ENCODE peak calls at places on chromosomes 7 and 10, in nine cellular contexts. R is cardiac muscle cell, U is mammary epithelial cell, B is BJ, T is right atrium auricular region, V is tibial artery, K is vagina, F is thyroid gland, P is body of pancreas. O is an unnamed sample.

GRCh38 chr10:3652886-3653285 is 132.1 kb downstream of the KLF6 start:
- DNase-seq in V (no peak), K (no peak), R (no peak), U (no peak), B (no peak), T (no peak), F (no peak), P (no peak), O (no peak)

GRCh38 chr7:74569501-74570075 is 87.9 kb upstream of the GTF2I start:
- DNase-seq in R (no peak), F (no peak), K (no peak), V (no peak), U (no peak), P (no peak), B (no peak), T (no peak), O (no peak)

GRCh38 chr10:103859161-103860141 is 4.1 kb upstream of the SH3PXD2A start:
- DNase-seq in K (no peak), V (peak; percentile 73), U (peak; percentile 69), P (peak; percentile 70), F (peak; percentile 52), T (no peak), B (no peak), R (peak; percentile 80), O (no peak)

GRCh38 chr10:131437556-131438465 is 126.3 kb upstream of the TCERG1L start:
- DNase-seq in V (no peak), R (no peak), B (no peak), U (no peak), P (no peak), T (no peak), F (no peak), K (no peak), O (no peak)

GRCh38 chr10:69049564-69049955 is 38.3 kb upstream of the SRGN start:
- DNase-seq in F (no peak), B (no peak), P (no peak), V (no peak), U (no peak), R (no peak), T (no peak), K (no peak), O (no peak)

GRCh38 chr7:35758421-35758820 is 42.4 kb upstream of the SEPTIN7 start:
- DNase-seq in P (no peak), R (peak; percentile 39), U (no peak), F (no peak), T (no peak), V (no peak), K (no peak), B (no peak), O (no peak)

GRCh38 chr10:89550509-89550908 is 15.1 kb upstream of the SLC16A12 start:
- DNase-seq in K (no peak), B (no peak), F (no peak), V (no peak), P (peak; percentile 61), R (peak; percentile 48), U (no peak), T (no peak), O (no peak)

GRCh38 chr7:155119801-155120382 is 49.8 kb downstream of the HTR5A start:
- DNase-seq in R (no peak), P (no peak), U (no peak), F (no peak), B (no peak), K (no peak), T (no peak), V (no peak), O (no peak)

GRCh38 chr10:122379041-122379440 is 4.5 kb downstream of the PLEKHA1 start:
- DNase-seq in R (no peak), T (no peak), K (no peak), U (no peak), V (no peak), F (no peak), P (no peak), B (no peak), O (no peak)

GRCh38 chr7:30625283-30625682 is 30.6 kb downstream of the GARS1 start:
- DNase-seq in V (no peak), U (no peak), F (no peak), K (no peak), T (no peak), B (no peak), R (no peak), P (no peak), O (no peak)

GRCh38 chr10:6607187-6607586 is 27.1 kb upstream of the PRKCQ start:
- DNase-seq in F (no peak), K (no peak), R (no peak), B (no peak), U (no peak), T (no peak), V (no peak), P (no peak), O (no peak)

GRCh38 chr7:132687981-132688383 is 111.7 kb upstream of the PLXNA4 start:
- DNase-seq in T (no peak), U (no peak), P (no peak), K (no peak), V (no peak), F (no peak), B (no peak), R (no peak), O (no peak)

GRCh38 chr7:147997636-147998035 is 592.9 kb upstream of the C7orf33 start:
- DNase-seq in V (no peak), B (no peak), U (no peak), K (no peak), R (no peak), F (no peak), P (no peak), T (no peak), O (no peak)

GRCh38 chr7:84484502-84485079 is 290.0 kb upstream of the SEMA3A start:
- DNase-seq in U (peak; percentile 9), T (no peak), F (no peak), B (no peak), R (no peak), P (no peak), V (no peak), K (no peak), O (no peak)

GRCh38 chr10:117926491-117926890 is 120.2 kb downstream of the RAB11FIP2 start:
- DNase-seq in U (no peak), V (no peak), P (no peak), R (no peak), F (no peak), K (no peak), T (no peak), B (no peak), O (no peak)

GRCh38 chr10:73780966-73781365 is 882 bp upstream of the CHCHD1 start:
- DNase-seq in V (peak; percentile 56), B (no peak), K (no peak), P (no peak), R (no peak), F (no peak), T (no peak), U (no peak), O (no peak)

GRCh38 chr7:151223728-151224127 is 3.3 kb downstream of the ABCF2 start:
- DNase-seq in B (no peak), F (no peak), P (no peak), K (no peak), U (no peak), T (no peak), V (peak; percentile 57), R (no peak), O (no peak)
- TF ChIP-seq CTCF in B (no peak), F (no peak), P (no peak), K (no peak), U (no peak), T (no peak), V (no peak), R (no peak), O (no peak)

DNA sequence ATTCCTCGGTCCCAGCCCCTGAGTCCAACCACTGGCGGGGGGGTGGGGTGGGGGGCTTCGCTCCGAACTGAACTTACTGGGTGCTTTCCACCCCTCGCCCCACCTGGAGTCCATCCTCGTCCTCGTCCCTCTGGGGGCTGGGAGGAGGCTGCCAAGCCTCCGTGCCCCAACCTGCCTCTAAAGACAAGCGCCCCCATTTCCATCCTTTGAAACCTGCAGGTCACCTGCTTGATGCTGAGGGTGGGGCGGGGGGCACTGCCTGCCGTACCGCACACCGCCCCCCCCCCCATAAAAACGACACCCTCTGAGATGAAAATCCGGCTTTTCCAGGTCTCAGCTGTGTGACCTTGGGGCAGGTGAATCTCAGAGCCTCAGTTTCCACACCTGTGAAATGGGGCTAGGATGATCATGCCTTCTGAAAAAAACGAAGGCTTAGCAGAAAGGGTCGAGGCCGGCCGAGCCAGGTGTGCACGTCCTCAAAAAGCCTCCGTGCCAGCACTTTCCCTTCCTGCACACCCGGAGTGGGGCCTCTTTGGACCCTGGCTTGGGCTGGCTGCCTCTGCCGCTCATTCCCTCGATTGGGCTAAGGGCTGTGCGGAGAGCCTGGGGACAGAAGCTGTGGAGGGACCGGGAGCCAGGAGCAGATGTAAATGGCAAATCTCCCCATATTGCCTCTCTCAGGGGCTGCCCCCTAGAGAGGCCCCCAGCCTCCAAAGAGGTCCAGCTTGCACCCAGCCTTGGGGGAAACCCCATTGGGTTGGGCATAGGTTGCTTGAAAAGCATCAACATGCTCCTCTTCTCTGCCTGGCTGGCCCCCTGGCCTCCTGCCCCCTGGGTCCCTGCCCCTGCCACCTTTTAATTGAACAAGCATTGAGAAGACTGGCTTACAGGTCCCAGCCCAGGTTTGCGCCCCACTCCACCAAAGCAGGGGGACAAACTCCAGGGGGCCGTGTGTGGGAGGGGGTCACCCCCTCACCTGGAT is 1.1 kb downstream of the ELFN1 start:
- DNase-seq in P (peak; percentile 8), V (peak; percentile 48), F (no peak), U (no peak), B (no peak), K (no peak), R (no peak), T (no peak), O (no peak)
- H3K4me3 ChIP-seq in P (no peak overlapping the region), V (no peak overlapping the region), F (no peak overlapping the region), U (no peak overlapping the region), B (peak overlapping the region; percentile 31), K (peak overlapping the region; percentile 48), R (peak overlapping the region; percentile 60), T (peak overlapping the region; percentile 63), O (no peak overlapping the region)

GRCh38 chr10:99881371-99881770 is 98.9 kb downstream of the ABCC2 start:
- DNase-seq in V (no peak), B (no peak), U (no peak), T (no peak), K (no peak), F (no peak), R (no peak), P (no peak), O (no peak)
- H3K36me3 ChIP-seq in V (peaks cover 85% of the 10 kb centered on the region), B (peaks cover 49% of the 10 kb centered on the region), U (peaks cover 37% of the 10 kb centered on the region), T (peaks cover 90% of the 10 kb centered on the region), K (peaks cover 93% of the 10 kb centered on the region), F (peaks cover 74% of the 10 kb centered on the region), R (peaks cover 70% of the 10 kb centered on the region), P (peaks cover 7% of the 10 kb centered on the region), O (peaks cover 38% of the 10 kb centered on the region)

GRCh38 chr10:91740353-91740924 is 57.8 kb upstream of the TNKS2 start:
- DNase-seq in V (no peak), U (no peak), B (no peak), F (no peak), P (no peak), R (no peak), T (no peak), K (no peak), O (no peak)

GRCh38 chr10:91743460-91743859 is 54.8 kb upstream of the TNKS2 start:
- DNase-seq in V (no peak), K (no peak), F (no peak), B (no peak), U (peak; percentile 61), T (no peak), R (no peak), P (no peak), O (no peak)

GRCh38 chr10:91742189-91742588 is 56.0 kb upstream of the TNKS2 start:
- DNase-seq in T (no peak), V (no peak), R (no peak), U (no peak), F (no peak), P (no peak), K (no peak), B (no peak), O (no peak)

GRCh38 chr10:91745086-91745831 is 53.0 kb upstream of the TNKS2 start:
- DNase-seq in U (peak; percentile 55), F (peak; percentile 25), K (no peak), V (no peak), B (no peak), T (no peak), P (peak; percentile 26), R (peak; percentile 52), O (no peak)
- TF ChIP-seq CTCF in U (peak; percentile 66), F (no peak), K (no peak), V (no peak), B (peak; percentile 18), T (peak; percentile 45), P (peak; percentile 34), R (peak; percentile 41), O (no peak)